ENCODE peak calls at places on chromosome X, in five cellular contexts. A is Ammon's horn; K is stimulated activated CD8-positive, alpha-beta memory T cell treated with anti-CD3 and anti-CD28 coated beads, Interleukin-7, amount 100 ng/mL, for 24 hours; W is T-helper 1 cell; U is T-helper 9 cell. X is an unnamed sample.

GRCh38 chrX:39645059-39645895 is 452.5 kb downstream of the BCOR start:
- DNase-seq in A (peak), K (no peak), W (no peak), U (no peak), X (no peak)

GRCh38 chrX:107506596-107507031 is 57.2 kb downstream of the FRMPD3 start:
- DNase-seq in A (no peak), K (no peak), W (no peak), U (no peak), X (no peak)

GRCh38 chrX:19046343-19047215 is 62.7 kb upstream of the PHKA2 start:
- DNase-seq in A (no peak), K (no peak), W (no peak), U (no peak), X (no peak)

GRCh38 chrX:78327370-78328048 is at the start of gene CYSLTR1:
- DNase-seq in A (peak), K (no peak), W (no peak), U (no peak), X (peak)

GRCh38 chrX:97692575-97692974 is 808.9 kb downstream of the RPA4 start:
- DNase-seq in A (no peak), K (no peak), W (no peak), U (no peak), X (no peak)

GRCh38 chrX:152915541-152916241 is 17.8 kb downstream of the ZNF185 start:
- DNase-seq in A (peak), K (no peak), W (no peak), U (no peak), X (no peak)

GRCh38 chrX:71158603-71159002 is 14.0 kb downstream of the NLGN3 start:
- DNase-seq in A (no peak), K (no peak), W (no peak), U (no peak), X (no peak)

GRCh38 chrX:132774312-132774711 is 184.1 kb downstream of the HS6ST2 start:
- DNase-seq in A (no peak), K (no peak), W (no peak), U (no peak), X (no peak)

GRCh38 chrX:1486749-1487361 is 34.1 kb upstream of the ASMTL start:
- DNase-seq in A (no peak), K (no peak), W (no peak), U (no peak), X (no peak)

GRCh38 chrX:46602468-46603102 is 29.0 kb downstream of the CHST7 start:
- DNase-seq in A (no peak), K (no peak), W (no peak), U (no peak), X (no peak)